ENCODE peak calls at places on chromosome 22, in four cellular contexts. X is adrenal gland; Q is endodermal cell; Z is CD4-positive, alpha-beta memory T cell. T is an unnamed sample.

GRCh38 chr22:41512421-41513194 is 31.7 kb downstream of the POLR3H start:
- DNase-seq in X (peak; percentile 78), Q (peak; percentile 96), Z (no peak), T (peak; percentile 98)

GRCh38 chr22:17460895-17461294 is 91.6 kb downstream of the CECR2 start:
- DNase-seq in X (no peak), Q (peak; percentile 39), Z (no peak), T (no peak)

GRCh38 chr22:32796865-32797573 is 4.5 kb upstream of the TIMP3 start:
- DNase-seq in X (peak; percentile 63), Q (peak; percentile 87), Z (peak; percentile 44), T (peak; percentile 79)

GRCh38 chr22:42716649-42717127 is 4.0 kb downstream of the A4GALT start:
- DNase-seq in X (no peak), Q (no peak), Z (no peak), T (no peak)

GRCh38 chr22:27512283-27512761 is 289.2 kb downstream of the MN1 start:
- DNase-seq in X (peak; percentile 39), Q (no peak), Z (no peak), T (no peak)

GRCh38 chr22:23841292-23841691 is 2.5 kb upstream of the DERL3 start:
- DNase-seq in X (no peak), Q (no peak), Z (no peak), T (no peak)

GRCh38 chr22:26442086-26442756 is 13.2 kb downstream of the ASPHD2 start:
- DNase-seq in X (no peak), Q (peak; percentile 75), Z (no peak), T (no peak)

GRCh38 chr22:21942407-21942895 is 10.2 kb downstream of the PPM1F start:
- DNase-seq in X (peak; percentile 79), Q (no peak), Z (no peak), T (no peak)

GRCh38 chr22:23175817-23176644 is 4.3 kb upstream of the BCR start:
- DNase-seq in X (no peak), Q (no peak), Z (no peak), T (no peak)

GRCh38 chr22:22802346-22802970 is 85.2 kb upstream of the IGLL5 start:
- DNase-seq in X (no peak), Q (no peak), Z (no peak), T (peak; percentile 55)

GRCh38 chr22:39353346-39353745 is 3.6 kb downstream of the SYNGR1 start:
- DNase-seq in X (no peak), Q (no peak), Z (no peak), T (no peak)

GRCh38 chr22:23591203-23591791 is 11.2 kb upstream of the IGLL1 start:
- DNase-seq in X (peak; percentile 76), Q (peak; percentile 95), Z (peak; percentile 38), T (peak; percentile 87)

GRCh38 chr22:32558681-32559355 is 84.2 kb downstream of the FBXO7 start:
- DNase-seq in X (peak; percentile 82), Q (no peak), Z (no peak), T (no peak)

GRCh38 chr22:48947636-48948035 is 880.0 kb downstream of the BRD1 start:
- DNase-seq in X (no peak), Q (no peak), Z (no peak), T (peak; percentile 15)

GRCh38 chr22:19942071-19942885 is 660 bp upstream of the TXNRD2 start:
- DNase-seq in X (peak; percentile 28), Q (no peak), Z (no peak), T (peak; percentile 37)

GRCh38 chr22:24926849-24927579 is 19.5 kb downstream of the LHFPL7 start:
- DNase-seq in X (peak; percentile 38), Q (no peak), Z (no peak), T (no peak)

GRCh38 chr22:37195921-37196320 is 7.9 kb upstream of the C1QTNF6 start:
- DNase-seq in X (peak; percentile 56), Q (no peak), Z (no peak), T (no peak)

GRCh38 chr22:32518848-32519247 is 44.2 kb downstream of the FBXO7 start:
- DNase-seq in X (no peak), Q (no peak), Z (no peak), T (no peak)

GRCh38 chr22:20509344-20510047 is 2.1 kb downstream of the MED15 start:
- DNase-seq in X (peak; percentile 95), Q (no peak), Z (peak; percentile 57), T (peak; percentile 50)

GRCh38 chr22:19287889-19288288 is 3.6 kb downstream of the CLTCL1 start:
- DNase-seq in X (no peak), Q (no peak), Z (no peak), T (no peak)

GRCh38 chr22:28094831-28095230 is 175.8 kb upstream of the PITPNB start:
- DNase-seq in X (no peak), Q (no peak), Z (no peak), T (no peak)

GRCh38 chr22:44261164-44261860 is 51.4 kb downstream of the SHISAL1 start:
- DNase-seq in X (peak; percentile 1), Q (peak; percentile 34), Z (no peak), T (peak; percentile 5)

GRCh38 chr22:35839811-35840739 is 122.4 kb downstream of the APOL5 start:
- DNase-seq in X (peak; percentile 96), Q (peak; percentile 96), Z (no peak), T (peak; percentile 48)

GRCh38 chr22:26975381-26975780 is 318.0 kb downstream of the MIAT start:
- DNase-seq in X (no peak), Q (no peak), Z (no peak), T (no peak)

GRCh38 chr22:31177420-31178162 is 17.6 kb downstream of the RNF185 start:
- DNase-seq in X (no peak), Q (no peak), Z (no peak), T (no peak)

GRCh38 chr22:17818166-17818565 is 43.9 kb upstream of the BID start:
- DNase-seq in X (no peak), Q (no peak), Z (no peak), T (peak; percentile 65)

GRCh38 chr22:23217171-23218052 is 37.1 kb downstream of the BCR start:
- DNase-seq in X (peak; percentile 62), Q (no peak), Z (no peak), T (peak; percentile 36)

GRCh38 chr22:31099841-31100761 is 7.3 kb downstream of the SELENOM start:
- DNase-seq in X (no peak), Q (peak; percentile 39), Z (no peak), T (no peak)

GRCh38 chr22:43616645-43617044 is 195.5 kb downstream of the EFCAB6 start:
- DNase-seq in X (no peak), Q (no peak), Z (no peak), T (no peak)

GRCh38 chr22:30865656-30866055 is 102.9 kb downstream of the MORC2 start:
- DNase-seq in X (peak; percentile 7), Q (no peak), Z (no peak), T (peak; percentile 33)

GRCh38 chr22:29377979-29378378 is 10.4 kb downstream of the AP1B1 start:
- DNase-seq in X (no peak), Q (no peak), Z (no peak), T (no peak)

GRCh38 chr22:21047730-21048129 is 2.0 kb downstream of the LRRC74B start:
- DNase-seq in X (no peak), Q (no peak), Z (no peak), T (no peak)

GRCh38 chr22:21858025-21858764 is 9.2 kb downstream of the MAPK1 start:
- DNase-seq in X (no peak), Q (no peak), Z (no peak), T (no peak)

GRCh38 chr22:39317084-39317755 is 2.2 kb downstream of the RPL3 start:
- DNase-seq in X (peak; percentile 28), Q (peak; percentile 58), Z (peak; percentile 21), T (peak; percentile 30)

GRCh38 chr22:22216450-22216959 is 28.1 kb upstream of the VPREB1 start:
- DNase-seq in X (no peak), Q (no peak), Z (no peak), T (no peak)

GRCh38 chr22:26321469-26321913 is 107.6 kb upstream of the ASPHD2 start:
- DNase-seq in X (no peak), Q (no peak), Z (no peak), T (no peak)

GRCh38 chr22:24401824-24402434 is 25.5 kb upstream of the ADORA2A start:
- DNase-seq in X (no peak), Q (no peak), Z (no peak), T (peak; percentile 14)

GRCh38 chr22:23214398-23214797 is 34.1 kb downstream of the BCR start:
- DNase-seq in X (no peak), Q (no peak), Z (no peak), T (no peak)

DNA sequence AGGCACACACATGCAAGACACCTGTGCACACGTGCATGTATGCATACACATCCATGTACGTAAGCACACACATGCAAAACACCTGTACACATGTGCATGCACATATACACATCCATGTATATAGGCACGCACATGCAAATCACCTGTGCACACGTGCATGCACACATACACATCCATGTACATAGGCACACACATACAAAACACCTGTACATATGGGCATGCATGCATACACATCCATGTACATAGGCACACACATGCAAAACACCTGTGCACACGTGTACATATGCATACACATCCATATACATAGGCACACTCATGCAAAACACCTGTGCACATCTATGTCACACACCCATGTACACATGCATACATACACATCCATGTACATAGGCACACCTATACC is 458.3 kb downstream of the TBC1D22A start:
- DNase-seq in X (no peak), Q (no peak), Z (no peak), T (no peak)
- H3K4me3 ChIP-seq in X (no peak overlapping the region), Q (peak overlapping the region; percentile 2), Z (no peak overlapping the region), T (no peak overlapping the region)

GRCh38 chr22:49950396-49950994 is 10.1 kb upstream of the PIM3 start:
- DNase-seq in X (no peak), Q (peak; percentile 57), Z (no peak), T (peak; percentile 78)

GRCh38 chr22:49953027-49953679 is 7.4 kb upstream of the PIM3 start:
- DNase-seq in X (no peak), Q (no peak), Z (no peak), T (no peak)

GRCh38 chr22:49951001-49951677 is 9.4 kb upstream of the PIM3 start:
- DNase-seq in X (no peak), Q (peak; percentile 57), Z (no peak), T (peak; percentile 84)

GRCh38 chr22:49951986-49952896 is 8.3 kb upstream of the PIM3 start:
- DNase-seq in X (no peak), Q (no peak), Z (no peak), T (peak; percentile 82)

GRCh38 chr22:49951678-49951985 is 8.9 kb upstream of the PIM3 start:
- DNase-seq in X (no peak), Q (peak; percentile 60), Z (no peak), T (no peak)
- H3K36me3 ChIP-seq in X (no peaks in the 10 kb centered on the region), Q (no peaks in the 10 kb centered on the region), Z (no peaks in the 10 kb centered on the region), T (no peaks in the 10 kb centered on the region)

GRCh38 chr22:40432625-40433024 is 62.2 kb downstream of the SGSM3 start:
- DNase-seq in X (no peak), Q (no peak), Z (no peak), T (no peak)
- H3K27me3 ChIP-seq in X (no peaks in the 10 kb centered on the region), Q (no peaks in the 10 kb centered on the region), Z (no peaks in the 10 kb centered on the region), T (no peaks in the 10 kb centered on the region)

GRCh38 chr22:45550891-45551290 is 48.2 kb downstream of the FBLN1 start:
- DNase-seq in X (no peak), Q (no peak), Z (no peak), T (no peak)

GRCh38 chr22:45548441-45548840 is 45.8 kb downstream of the FBLN1 start:
- DNase-seq in X (no peak), Q (no peak), Z (no peak), T (no peak)

GRCh38 chr22:45549739-45550138 is 47.1 kb downstream of the FBLN1 start:
- DNase-seq in X (no peak), Q (no peak), Z (no peak), T (peak; percentile 26)

GRCh38 chr22:45550416-45550815 is 47.7 kb downstream of the FBLN1 start:
- DNase-seq in X (no peak), Q (no peak), Z (no peak), T (peak; percentile 25)

GRCh38 chr22:45548991-45549736 is 46.5 kb downstream of the FBLN1 start:
- DNase-seq in X (no peak), Q (peak; percentile 85), Z (no peak), T (peak; percentile 82)
- H3K4me3 ChIP-seq in X (no peak overlapping the region), Q (no peak overlapping the region), Z (no peak overlapping the region), T (no peak overlapping the region)

T was measured in H7.